ENCODE peak calls at places on chromosomes 2 and 18, in six cellular contexts. P is T follicular helper cell, C is SHP77, M is spleen, B is GM13976, V is HFF-Myc. T is an unnamed sample.

GRCh38 chr2:112996635-112997034 is 8.6 kb upstream of the IL36A start:
- DNase-seq in P (peak; percentile 70), B (peak; percentile 30), V (no peak), M (no peak), C (no peak), T (no peak)

GRCh38 chr18:8721716-8722115 is 16.4 kb downstream of the MTCL1 start:
- DNase-seq in C (no peak), B (no peak), P (no peak), V (no peak), M (no peak), T (no peak)

GRCh38 chr2:11187083-11187619 is 31.9 kb downstream of the SLC66A3 start:
- DNase-seq in B (no peak), P (no peak), V (peak; percentile 40), C (no peak), M (no peak), T (no peak)

GRCh38 chr18:43129946-43130523 is 14.6 kb upstream of the RIT2 start:
- DNase-seq in P (no peak), M (no peak), V (peak; percentile 0), C (peak; percentile 8), B (no peak), T (no peak)

GRCh38 chr18:31498450-31499156 is 626 bp downstream of the DSG2 start:
- DNase-seq in P (no peak), V (no peak), M (no peak), C (no peak), B (no peak), T (no peak)

GRCh38 chr2:95272299-95272751 is 1.9 kb upstream of the PROM2 start:
- DNase-seq in M (peak; percentile 64), P (no peak), C (no peak), B (no peak), V (no peak), T (no peak)

GRCh38 chr2:157257312-157258252 is at the start of gene GALNT5:
- DNase-seq in M (no peak), C (peak; percentile 1), V (peak; percentile 40), P (no peak), B (no peak), T (no peak)

GRCh38 chr2:132790232-132790755 is 120.3 kb upstream of the LYPD1 start:
- DNase-seq in C (no peak), P (no peak), B (no peak), M (no peak), V (no peak), T (no peak)

GRCh38 chr2:234437642-234438321 is 59.1 kb downstream of the ARL4C start:
- DNase-seq in M (no peak), V (no peak), B (no peak), P (no peak), C (peak; percentile 59), T (no peak)

GRCh38 chr18:62828852-62829251 is 113.5 kb downstream of the PHLPP1 start:
- DNase-seq in M (no peak), V (no peak), P (no peak), C (no peak), B (no peak), T (no peak)

GRCh38 chr2:71457123-71457958 is 4.0 kb downstream of the DYSF start:
- DNase-seq in V (no peak), M (no peak), C (no peak), B (no peak), P (no peak), T (no peak)

GRCh38 chr2:62774555-62775366 is 69.2 kb downstream of the EHBP1 start:
- DNase-seq in B (peak; percentile 22), M (no peak), C (no peak), V (peak; percentile 32), P (no peak), T (no peak)

GRCh38 chr2:175432021-175432420 is 250.5 kb upstream of the ATP5MC3 start:
- DNase-seq in V (no peak), P (no peak), C (no peak), B (no peak), M (no peak), T (no peak)

GRCh38 chr18:68035709-68036522 is 519.4 kb upstream of the DSEL start:
- DNase-seq in V (no peak), B (no peak), C (no peak), P (no peak), M (no peak), T (no peak)

GRCh38 chr2:112995346-112995920 is 9.8 kb upstream of the IL36A start:
- DNase-seq in B (no peak), V (no peak), M (no peak), C (no peak), P (no peak), T (no peak)

GRCh38 chr2:184419744-184420143 is 178.6 kb upstream of the ZNF804A start:
- DNase-seq in M (no peak), V (no peak), C (no peak), B (no peak), P (no peak), T (no peak)

GRCh38 chr2:176845718-176846117 is 366.9 kb upstream of the HNRNPA3 start:
- DNase-seq in B (no peak), C (no peak), V (no peak), P (no peak), M (no peak), T (no peak)

GRCh38 chr18:13563390-13563805 is 163.0 kb downstream of the FAM210A start:
- DNase-seq in C (no peak), B (no peak), P (no peak), V (no peak), M (no peak), T (no peak)

GRCh38 chr2:196168181-196168580 is 3.2 kb downstream of the STK17B start:
- DNase-seq in V (no peak), P (no peak), M (no peak), B (no peak), C (no peak), T (no peak)

GRCh38 chr2:113178891-113179290 is 5.1 kb downstream of the PSD4 start:
- DNase-seq in M (peak; percentile 47), C (no peak), B (no peak), V (no peak), P (no peak), T (no peak)

GRCh38 chr18:36532394-36532793 is 234.9 kb downstream of the FHOD3 start:
- DNase-seq in C (no peak), B (no peak), V (no peak), P (no peak), M (no peak), T (no peak)

GRCh38 chr2:217289909-217290283 is 430.0 kb upstream of the TNP1 start:
- DNase-seq in B (no peak), C (peak; percentile 87), V (no peak), P (no peak), M (no peak), T (no peak)

GRCh38 chr2:10240911-10241610 is 61.6 kb upstream of the HPCAL1 start:
- DNase-seq in C (no peak), M (peak; percentile 59), P (no peak), V (no peak), B (no peak), T (peak; percentile 6)

GRCh38 chr2:158967731-158968395 is 577 bp upstream of the TANC1 start:
- DNase-seq in P (no peak), B (peak; percentile 29), C (peak; percentile 75), V (peak; percentile 72), M (no peak), T (peak; percentile 68)

GRCh38 chr2:11357428-11357972 is 13.1 kb upstream of the ROCK2 start:
- DNase-seq in M (no peak), P (no peak), B (no peak), V (no peak), C (no peak), T (no peak)

GRCh38 chr2:26068602-26069298 is 34.9 kb downstream of the RAB10 start:
- DNase-seq in P (peak; percentile 27), V (peak; percentile 79), M (no peak), C (no peak), B (peak; percentile 74), T (no peak)